ENCODE peak calls at places on chromosomes 3 and 15, in nine cellular contexts. L is neural progenitor cell, X is MM.1S, T is GM23248, N is PC-3, A is HCT116, M is OCI-LY7, E is hepatocyte, W is SK-N-SH. D is an unnamed sample.

GRCh38 chr3:136249091-136249490 is 1.0 kb upstream of the PCCB start:
- DNase-seq in L (no peak), X (no peak), T (no peak), N (no peak), A (no peak), M (peak), E (no peak), W (no peak), D (no peak)

GRCh38 chr3:30315452-30315851 is 290.9 kb upstream of the TGFBR2 start:
- DNase-seq in L (no peak), X (no peak), T (peak), N (no peak), A (no peak), M (no peak), E (no peak), W (no peak), D (no peak)

GRCh38 chr3:104846270-104846669 is 520.4 kb upstream of the ALCAM start:
- DNase-seq in L (no peak), X (no peak), T (peak), N (no peak), A (no peak), M (no peak), E (no peak), W (no peak), D (no peak)

GRCh38 chr3:39907981-39908380 is 98.6 kb downstream of the MYRIP start:
- DNase-seq in L (no peak), X (no peak), T (peak), N (no peak), A (no peak), M (no peak), E (no peak), W (peak), D (no peak)

GRCh38 chr3:141280086-141280485 is 48.5 kb downstream of the PXYLP1 start:
- DNase-seq in L (no peak), X (no peak), T (peak), N (no peak), A (no peak), M (no peak), E (no peak), W (no peak), D (no peak)

GRCh38 chr3:153210660-153211059 is 48.6 kb downstream of the RAP2B start:
- DNase-seq in L (peak), X (no peak), T (peak), N (no peak), A (no peak), M (no peak), E (no peak), W (no peak), D (no peak)

GRCh38 chr15:99344639-99345038 is 93.4 kb downstream of the LRRC28 start:
- DNase-seq in L (no peak), X (no peak), T (no peak), N (no peak), A (no peak), M (no peak), E (no peak), W (no peak), D (no peak)

GRCh38 chr3:157390713-157391515 is 45.7 kb upstream of the PTX3 start:
- DNase-seq in L (no peak), X (no peak), T (peak), N (no peak), A (no peak), M (no peak), E (no peak), W (no peak), D (no peak)

GRCh38 chr15:67063689-67064606 is 1.5 kb upstream of the SMAD3 start:
- DNase-seq in L (peak), X (no peak), T (no peak), N (no peak), A (peak), M (no peak), E (peak), W (no peak), D (peak)

DNA sequence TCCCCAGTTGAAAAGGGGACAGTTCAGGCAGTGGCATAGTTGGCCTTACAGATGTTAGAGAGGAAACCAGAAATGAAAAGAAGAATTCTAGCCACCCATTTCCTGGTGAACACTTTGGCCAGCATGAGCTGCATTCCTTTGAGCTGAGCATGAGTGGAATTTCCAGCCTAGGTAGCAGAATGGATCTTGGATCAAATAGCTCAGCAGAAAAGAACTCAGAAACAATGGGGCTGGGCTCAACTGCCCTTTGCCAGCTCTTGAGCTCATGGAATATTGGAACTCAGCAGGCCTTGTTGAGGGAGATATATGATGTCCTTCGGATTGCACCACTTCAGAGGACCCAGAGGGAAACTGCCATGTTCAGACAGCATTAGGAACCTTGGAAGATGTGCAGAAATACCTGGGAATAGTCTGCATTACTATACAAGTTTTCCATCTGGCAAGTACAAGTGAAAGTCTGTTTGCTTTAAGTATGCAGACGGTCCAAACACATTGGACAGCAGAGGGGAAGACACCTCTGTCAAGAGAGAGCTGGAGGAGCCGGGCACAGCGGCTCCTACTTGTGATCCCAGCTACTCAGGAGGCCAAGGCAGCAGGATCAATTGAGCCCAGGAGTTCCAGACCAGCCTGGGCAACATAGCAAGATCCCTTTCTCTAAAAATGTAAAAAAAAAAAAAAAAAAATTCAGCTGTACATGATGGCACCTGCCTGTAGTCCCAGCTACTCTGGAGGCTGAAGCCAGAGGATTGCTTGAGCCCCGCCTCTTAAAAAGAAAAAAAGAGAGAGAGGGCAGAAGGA is 3.1 kb upstream of the CDV3 start:
- DNase-seq in L (peak), X (no peak), T (peak), N (peak), A (peak), M (peak), E (peak), W (no peak), D (peak)
- H3K27ac ChIP-seq in L (no peak), X (peak), T (peak), N (peak), A (peak), M (no peak), E (peak), W (peak), D (no peak)

GRCh38 chr15:22240403-22240802 is 160.1 kb downstream of the OR4M2 start:
- DNase-seq in L (no peak), X (no peak), T (no peak), N (no peak), A (no peak), M (no peak), E (no peak), W (no peak), D (no peak)

GRCh38 chr15:22240951-22241350 is 160.6 kb downstream of the OR4M2 start:
- DNase-seq in L (no peak), X (no peak), T (no peak), N (no peak), A (no peak), M (no peak), E (no peak), W (no peak), D (no peak)

GRCh38 chr15:22243440-22244130 is 163.3 kb downstream of the OR4M2 start:
- DNase-seq in L (no peak), X (no peak), T (no peak), N (no peak), A (no peak), M (no peak), E (no peak), W (no peak), D (no peak)

GRCh38 chr15:22239806-22240180 is 159.5 kb downstream of the OR4M2 start:
- DNase-seq in L (no peak), X (no peak), T (no peak), N (no peak), A (no peak), M (no peak), E (no peak), W (no peak), D (no peak)

DNA sequence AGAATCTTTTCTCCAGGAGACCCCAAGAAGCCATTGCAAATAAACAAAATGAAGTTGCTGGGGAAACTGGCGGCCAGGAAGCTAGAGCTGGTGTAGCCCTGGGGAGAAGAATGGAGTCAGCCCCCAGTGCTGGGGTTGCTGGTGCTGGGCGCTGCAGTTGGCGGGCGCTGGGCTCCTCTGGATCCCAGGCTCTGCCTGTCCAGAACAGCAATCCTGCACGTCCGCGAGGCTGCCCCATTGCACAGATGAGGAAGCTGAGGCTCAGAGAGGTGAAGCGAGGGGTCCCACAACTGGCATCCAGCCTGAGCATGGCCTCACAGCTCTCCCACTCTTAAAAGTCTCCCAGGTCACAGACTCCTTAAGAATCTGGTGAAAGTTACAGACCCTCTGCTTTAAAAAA is 161.1 kb downstream of the OR4M2 start:
- DNase-seq in L (no peak), X (no peak), T (no peak), N (no peak), A (no peak), M (no peak), E (no peak), W (no peak), D (no peak)
- H2AFZ ChIP-seq in L (no peak), X (no peak), T (no peak), N (no peak), A (no peak), M (no peak), E (no peak), W (no peak), D (no peak)

DNA sequence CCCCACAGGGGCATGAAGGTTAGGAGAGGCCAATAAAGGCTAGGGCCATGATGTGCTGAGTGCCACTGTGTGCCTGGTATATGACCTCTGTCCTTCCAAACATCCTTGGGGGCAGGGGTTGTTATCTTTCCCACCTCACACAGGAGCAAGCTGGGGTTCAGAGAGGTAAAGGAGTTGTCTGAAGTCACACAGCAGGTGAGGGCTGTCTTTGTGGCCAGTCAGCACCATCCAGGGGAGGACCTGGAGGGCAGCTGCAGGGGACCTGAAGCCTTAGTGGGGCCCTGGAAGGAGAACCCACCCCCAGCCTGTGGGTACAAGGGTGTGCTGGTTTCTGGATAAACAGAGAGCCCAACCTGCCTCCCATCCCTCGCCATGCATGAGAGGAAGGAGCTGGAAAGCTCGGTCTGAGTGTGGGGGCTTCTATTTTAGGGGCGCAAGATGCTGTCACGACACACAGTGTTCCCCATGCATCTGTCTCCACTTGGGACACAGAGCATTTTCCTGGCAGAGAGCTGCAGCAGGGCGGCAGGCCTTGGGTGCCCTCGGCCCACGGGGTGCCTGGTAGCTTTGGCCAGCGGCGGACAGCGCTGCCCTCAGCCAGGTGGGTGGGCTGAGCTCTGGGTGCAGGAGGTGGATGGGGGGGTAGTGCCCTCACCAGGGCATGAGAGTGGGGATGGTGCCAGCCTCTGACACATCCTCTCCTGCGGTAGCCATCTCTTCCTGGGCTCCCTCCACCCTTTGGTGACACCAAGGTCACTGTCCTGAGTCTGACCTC is 14.7 kb downstream of the IQSEC1 start:
- DNase-seq in L (no peak), X (no peak), T (no peak), N (no peak), A (no peak), M (no peak), E (no peak), W (no peak), D (no peak)
- TF ChIP-seq EZH2phosphoT487 in L (no peak), X (no peak), T (no peak), N (no peak), A (no peak), M (no peak), E (no peak), W (no peak), D (no peak)

DNA sequence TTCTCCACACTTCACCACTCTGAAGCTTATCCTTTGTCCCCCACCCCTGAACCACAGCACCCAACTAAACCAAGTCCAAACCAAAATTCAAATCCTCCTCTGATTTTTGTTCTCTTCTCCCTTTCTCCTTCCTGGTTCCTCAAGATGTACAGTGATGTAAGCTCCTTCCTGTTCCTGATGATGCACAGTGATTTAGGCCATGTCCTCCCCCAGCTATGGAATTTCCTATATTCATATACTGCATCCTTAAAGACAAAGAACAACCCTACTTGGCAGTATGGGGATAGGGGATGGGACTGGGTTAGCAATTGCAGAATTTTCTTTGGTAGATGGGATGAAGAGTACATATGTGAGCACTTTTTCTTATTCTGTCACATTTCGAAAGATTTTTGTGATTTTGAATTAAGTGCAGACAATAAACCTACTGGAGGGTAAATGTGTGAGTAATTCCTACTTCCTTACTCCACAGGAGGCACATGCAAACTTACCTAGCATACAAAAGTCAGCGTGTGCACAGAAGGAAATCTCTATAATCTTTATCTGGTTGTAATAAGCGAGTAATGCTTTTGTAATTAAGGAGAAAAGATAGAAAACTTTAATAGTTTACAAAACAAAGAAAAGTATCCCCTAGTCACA is 125.0 kb downstream of the ANO10 start:
- DNase-seq in L (no peak), X (no peak), T (peak), N (no peak), A (no peak), M (no peak), E (no peak), W (no peak), D (no peak)
- H3K27ac ChIP-seq in L (peak), X (no peak), T (peak), N (peak), A (no peak), M (no peak), E (no peak), W (no peak), D (no peak)